ENCODE peak calls at places on chromosomes 11 and 22, in seven cellular contexts. J is retinal pigment epithelial cell; N is activated T-cell treated with anti-CD3 and anti-CD28 coated beads, Interleukin-2, amount 50 U/mL, for 72 hours; V is stimulated activated CD8-positive, alpha-beta memory T cell treated with anti-CD3 and anti-CD28 coated beads, Interleukin-4, amount 100 ng/mL, for 1 hour; S is adrenal gland; K is GM10248; O is Kasumi-1. L is an unnamed sample.

GRCh38 chr11:15985127-15985862 is 371.1 kb downstream of the SOX6 start:
- DNase-seq in J (no peak), N (no peak), V (no peak), S (no peak), K (no peak), O (no peak), L (no peak)

GRCh38 chr11:88103337-88104206 is 71.7 kb downstream of the RAB38 start:
- DNase-seq in J (peak), N (peak), V (no peak), S (peak), K (peak), O (peak), L (peak)

GRCh38 chr22:47090591-47091240 is 328.3 kb downstream of the TBC1D22A start:
- DNase-seq in J (no peak), N (peak), V (no peak), S (no peak), K (no peak), O (no peak), L (no peak)

GRCh38 chr22:24505337-24505736 is 10.2 kb downstream of the UPB1 start:
- DNase-seq in J (no peak), N (no peak), V (no peak), S (no peak), K (no peak), O (no peak), L (no peak)

GRCh38 chr11:87038235-87038960 is 664 bp downstream of the TMEM135 start:
- DNase-seq in J (no peak), N (peak), V (no peak), S (no peak), K (peak), O (peak), L (no peak)

GRCh38 chr11:46295312-46295995 is 18.0 kb downstream of the CREB3L1 start:
- DNase-seq in J (no peak), N (peak), V (peak), S (peak), K (peak), O (peak), L (peak)

GRCh38 chr22:28441720-28442263 is 237.8 kb downstream of the TTC28 start:
- DNase-seq in J (no peak), N (no peak), V (no peak), S (no peak), K (no peak), O (no peak), L (no peak)

GRCh38 chr22:36201630-36202312 is at the start of gene APOL4:
- DNase-seq in J (no peak), N (no peak), V (no peak), S (peak), K (no peak), O (no peak), L (no peak)

GRCh38 chr22:42884616-42885375 is 27.7 kb upstream of the ARFGAP3 start:
- DNase-seq in J (no peak), N (no peak), V (no peak), S (no peak), K (no peak), O (no peak), L (no peak)

GRCh38 chr11:102836290-102836875 is 7.0 kb downstream of the MMP3 start:
- DNase-seq in J (peak), N (no peak), V (no peak), S (no peak), K (no peak), O (no peak), L (no peak)

GRCh38 chr11:74679513-74679865 is 51.7 kb downstream of the CHRDL2 start:
- DNase-seq in J (no peak), N (no peak), V (no peak), S (peak), K (no peak), O (no peak), L (no peak)

GRCh38 chr11:117588166-117588810 is 208.7 kb downstream of the DSCAML1 start:
- DNase-seq in J (no peak), N (no peak), V (no peak), S (no peak), K (no peak), O (no peak), L (no peak)

GRCh38 chr11:116731097-116731761 is 41.6 kb downstream of the BUD13 start:
- DNase-seq in J (no peak), N (no peak), V (no peak), S (no peak), K (no peak), O (no peak), L (no peak)

GRCh38 chr22:25235547-25236290 is 16.3 kb downstream of the CRYBB2 start:
- DNase-seq in J (peak), N (peak), V (no peak), S (peak), K (peak), O (peak), L (peak)

GRCh38 chr11:48049036-48049435 is 68.7 kb downstream of the PTPRJ start:
- DNase-seq in J (no peak), N (no peak), V (no peak), S (no peak), K (no peak), O (no peak), L (no peak)

GRCh38 chr22:50599816-50600454 is 658 bp upstream of the MAPK8IP2 start:
- DNase-seq in J (no peak), N (peak), V (no peak), S (peak), K (peak), O (peak), L (no peak)

GRCh38 chr22:44701824-44702478 is at the start of gene PRR5:
- DNase-seq in J (no peak), N (peak), V (peak), S (peak), K (peak), O (peak), L (peak)

GRCh38 chr11:43515090-43515489 is 156.4 kb downstream of the TTC17 start:
- DNase-seq in J (no peak), N (no peak), V (no peak), S (no peak), K (no peak), O (peak), L (no peak)

GRCh38 chr11:57762235-57762866 is 749 bp downstream of the CTNND1 start:
- DNase-seq in J (no peak), N (no peak), V (no peak), S (no peak), K (no peak), O (no peak), L (no peak)

GRCh38 chr11:68855205-68855978 is 13.7 kb upstream of the CPT1A start:
- DNase-seq in J (no peak), N (peak), V (no peak), S (no peak), K (peak), O (peak), L (peak)

GRCh38 chr11:1873048-1873812 is 18.5 kb downstream of the PRR33 start:
- DNase-seq in J (peak), N (no peak), V (no peak), S (peak), K (no peak), O (no peak), L (no peak)

GRCh38 chr11:134521452-134522289 is 109.6 kb upstream of the B3GAT1 start:
- DNase-seq in J (no peak), N (no peak), V (no peak), S (no peak), K (no peak), O (no peak), L (no peak)

L was measured in GM06990.